ENCODE peak calls at places on chromosomes 11 and 22, in nine cellular contexts. V is Peyer's patch; I is HFF-Myc; D is stimulated activated CD4-positive, alpha-beta T cell treated with anti-CD3 and anti-CD28 coated beads, TNF-alpha, amount 100 ng/mL, for 4 hours; A is sciatic nerve; R is mammary epithelial cell; N is GM12891; J is globus pallidus; L is natural killer cell treated with Interleukin-12 subunit alpha and Interleukin-12 subunit beta and Interleukin-15 and Interleukin-18, amount 100 ng/mL, for 72 hours. T is an unnamed sample.

GRCh38 chr11:130937051-130937450 is 20.8 kb upstream of the SNX19 start:
- DNase-seq in V (no peak), I (no peak), D (no peak), A (no peak), R (peak; percentile 70), N (no peak), J (no peak), L (no peak), T (no peak)

GRCh38 chr22:28600546-28601143 is 79.0 kb downstream of the TTC28 start:
- DNase-seq in V (no peak), I (peak; percentile 36), D (no peak), A (no peak), R (peak; percentile 24), N (no peak), J (peak; percentile 60), L (no peak), T (peak; percentile 64)

GRCh38 chr11:49995559-49995958 is 13.2 kb upstream of the OR4C12 start:
- DNase-seq in V (no peak), I (peak; percentile 31), D (no peak), A (no peak), R (peak; percentile 29), N (no peak), J (peak; percentile 49), L (no peak), T (peak; percentile 66)

GRCh38 chr22:48047722-48048500 is 1285.5 kb downstream of the TBC1D22A start:
- DNase-seq in V (no peak), I (no peak), D (no peak), A (no peak), R (no peak), N (no peak), J (no peak), L (no peak), T (no peak)

GRCh38 chr11:112296044-112296443 is 35.4 kb upstream of the PLET1 start:
- DNase-seq in V (no peak), I (no peak), D (no peak), A (no peak), R (no peak), N (no peak), J (no peak), L (no peak), T (no peak)

GRCh38 chr22:45083659-45084305 is 74.0 kb upstream of the PHF21B start:
- DNase-seq in V (no peak), I (peak; percentile 35), D (no peak), A (no peak), R (peak; percentile 65), N (no peak), J (no peak), L (no peak), T (no peak)

GRCh38 chr11:61273151-61274078 is 21.7 kb downstream of the VWCE start:
- DNase-seq in V (no peak), I (no peak), D (no peak), A (no peak), R (peak; percentile 37), N (no peak), J (peak; percentile 40), L (no peak), T (no peak)

GRCh38 chr11:17607083-17607429 is 60.0 kb downstream of the OTOG start:
- DNase-seq in V (no peak), I (no peak), D (no peak), A (no peak), R (no peak), N (no peak), J (no peak), L (no peak), T (no peak)

GRCh38 chr22:26777402-26777801 is 120.0 kb downstream of the MIAT start:
- DNase-seq in V (no peak), I (no peak), D (no peak), A (no peak), R (no peak), N (no peak), J (no peak), L (no peak), T (no peak)

GRCh38 chr11:8440649-8441048 is 153.4 kb downstream of the STK33 start:
- DNase-seq in V (no peak), I (no peak), D (no peak), A (no peak), R (no peak), N (no peak), J (no peak), L (no peak), T (no peak)

GRCh38 chr11:16739326-16739875 is 954 bp downstream of the C11orf58 start:
- DNase-seq in V (no peak), I (no peak), D (no peak), A (no peak), R (peak; percentile 15), N (no peak), J (no peak), L (no peak), T (peak; percentile 22)

GRCh38 chr11:16603890-16604783 is 134.3 kb upstream of the C11orf58 start:
- DNase-seq in V (no peak), I (no peak), D (no peak), A (peak; percentile 75), R (peak; percentile 23), N (no peak), J (peak; percentile 48), L (no peak), T (no peak)

T was measured in NCI-H2081.